ENCODE peak calls at places on chromosomes 6 and 20, in ten cellular contexts. M is gastrocnemius medialis; K is nephron progenitor cell; Q is dermis microvascular lymphatic vessel endothelial cell; S is fibroblast of pulmonary artery; D is SK-N-SH; I is cardiac muscle cell; H is T-helper 2 cell; O is activated CD4-positive, alpha-beta T cell treated with anti-CD3 and anti-CD28 coated beads, Interleukin-2, amount 10 ng/mL, durations not matched to agents 7 days and 5 days; B is naive thymus-derived CD8-positive, alpha-beta T cell. X is an unnamed sample.

GRCh38 chr6:14682821-14683220 is 563.0 kb upstream of the JARID2 start:
- DNase-seq in I (peak), K (no peak), O (no peak), Q (no peak), M (no peak), D (no peak), S (peak), B (no peak), H (no peak), X (peak)

GRCh38 chr6:156423829-156424228 is 353.3 kb upstream of the ARID1B start:
- DNase-seq in S (no peak), O (peak), K (no peak), Q (no peak), D (no peak), I (no peak), B (peak), M (no peak), H (peak), X (no peak)

GRCh38 chr6:153790881-153791473 is 248.1 kb upstream of the OPRM1 start:
- DNase-seq in H (no peak), B (no peak), S (peak), I (peak), Q (no peak), D (peak), K (no peak), O (no peak), M (no peak), X (peak)

GRCh38 chr6:159013229-159013628 is 13.2 kb upstream of the RSPH3 start:
- DNase-seq in H (no peak), B (no peak), K (no peak), M (no peak), I (peak), O (no peak), D (no peak), Q (no peak), S (peak), X (no peak)

GRCh38 chr20:20216941-20217340 is 151.0 kb upstream of the INSM1 start:
- DNase-seq in O (no peak), S (no peak), M (no peak), Q (no peak), I (no peak), K (no peak), D (no peak), B (no peak), H (no peak), X (no peak)

GRCh38 chr6:160420969-160421556 is 72.9 kb downstream of the SLC22A3 start:
- DNase-seq in S (peak), K (no peak), M (no peak), D (no peak), O (no peak), I (peak), B (no peak), H (no peak), Q (no peak), X (no peak)

GRCh38 chr6:30037182-30037788 is 23.8 kb upstream of the POLR1H start:
- DNase-seq in M (no peak), S (peak), Q (no peak), K (no peak), O (no peak), H (no peak), I (peak), D (peak), B (no peak), X (peak)

GRCh38 chr6:36285187-36285612 is 15.3 kb downstream of the PNPLA1 start:
- DNase-seq in O (no peak), I (no peak), B (no peak), K (peak), Q (no peak), M (no peak), D (peak), S (no peak), H (no peak), X (no peak)

GRCh38 chr20:54228841-54229240 is 21.0 kb downstream of the PFDN4 start:
- DNase-seq in I (peak), M (no peak), S (peak), H (no peak), O (no peak), B (no peak), Q (no peak), K (no peak), D (no peak), X (peak)

GRCh38 chr6:122676688-122677087 is 66.5 kb downstream of the PKIB start:
- DNase-seq in Q (no peak), O (no peak), D (no peak), S (no peak), K (no peak), I (no peak), B (no peak), H (no peak), M (no peak), X (peak)

GRCh38 chr6:29976588-29977424 is 34.5 kb downstream of the HLA-A start:
- DNase-seq in I (peak), H (peak), K (peak), B (peak), Q (peak), S (peak), M (peak), O (peak), D (peak), X (peak)

GRCh38 chr20:16434087-16434664 is 139.1 kb downstream of the KIF16B start:
- DNase-seq in B (peak), K (peak), H (no peak), O (peak), S (peak), I (peak), M (peak), Q (peak), D (peak), X (peak)

GRCh38 chr20:22557403-22558276 is 26.7 kb downstream of the FOXA2 start:
- DNase-seq in K (no peak), H (no peak), Q (no peak), M (no peak), B (no peak), O (no peak), D (no peak), I (no peak), S (no peak), X (no peak)

GRCh38 chr20:7080472-7080871 is 313.0 kb downstream of the BMP2 start:
- DNase-seq in K (no peak), H (no peak), O (no peak), D (no peak), S (no peak), B (no peak), I (no peak), Q (no peak), M (no peak), X (no peak)

GRCh38 chr6:26311385-26312095 is 53.5 kb upstream of the BTN3A2 start:
- DNase-seq in O (peak), B (peak), D (peak), H (peak), K (peak), I (peak), Q (peak), S (peak), M (peak), X (peak)

GRCh38 chr20:31717478-31717946 is 5.2 kb downstream of the BCL2L1 start:
- DNase-seq in O (peak), D (no peak), H (peak), B (no peak), M (no peak), Q (no peak), I (no peak), K (no peak), S (no peak), X (no peak)

GRCh38 chr20:36728986-36729385 is 16.9 kb downstream of the NDRG3 start:
- DNase-seq in D (no peak), K (no peak), S (peak), O (peak), I (peak), H (no peak), B (no peak), M (no peak), Q (no peak), X (peak)

GRCh38 chr6:129607581-129608186 is 102.3 kb downstream of the ARHGAP18 start:
- DNase-seq in Q (no peak), O (no peak), S (peak), H (no peak), I (peak), M (no peak), D (no peak), K (no peak), B (no peak), X (no peak)

GRCh38 chr6:37980222-37980595 is 160.7 kb downstream of the ZFAND3 start:
- DNase-seq in D (no peak), I (no peak), B (no peak), O (no peak), S (peak), K (no peak), Q (no peak), M (no peak), H (no peak), X (no peak)

GRCh38 chr6:145147559-145147958 is 587.8 kb downstream of the EPM2A start:
- DNase-seq in M (no peak), K (no peak), Q (no peak), I (no peak), H (no peak), D (no peak), B (no peak), S (no peak), O (no peak), X (peak)

GRCh38 chr6:3835055-3835731 is 14.0 kb upstream of the FAM50B start:
- DNase-seq in M (peak), I (peak), B (no peak), D (no peak), O (no peak), Q (no peak), K (no peak), H (no peak), S (peak), X (no peak)

GRCh38 chr6:144063246-144063743 is 32.1 kb downstream of the SF3B5 start:
- DNase-seq in M (no peak), O (peak), I (no peak), K (no peak), Q (no peak), S (no peak), D (no peak), B (no peak), H (no peak), X (no peak)

GRCh38 chr20:32449057-32449889 is 91.1 kb downstream of the ASXL1 start:
- DNase-seq in O (no peak), I (no peak), K (no peak), B (no peak), S (no peak), H (no peak), D (no peak), Q (no peak), M (no peak), X (no peak)